ENCODE peak calls at places on chromosome 11, in eight cellular contexts. One of them, this sample, is unnamed.

GRCh38 chr11:111460340-111460739 is 51.8 kb downstream of the BTG4 start:
- DNase-seq in glomerular endothelial cell: no peak
- DNase-seq in mesendoderm: no peak
- DNase-seq in fibroblast of lung: no peak
- DNase-seq in stimulated activated CD4-positive, alpha-beta T cell treated with anti-CD3 and anti-CD28 coated beads, TNF-alpha, amount 100 ng/mL, for 48 hours: no peak
- DNase-seq in myocyte: no peak
- DNase-seq in neural progenitor cell: no peak
- DNase-seq in Ammon's horn: no peak
- DNase-seq in this sample: no peak

GRCh38 chr11:63564056-63564784 is 1.0 kb upstream of the PLAAT2 start:
- DNase-seq in glomerular endothelial cell: no peak
- DNase-seq in neural progenitor cell: no peak
- DNase-seq in fibroblast of lung: no peak
- DNase-seq in stimulated activated CD4-positive, alpha-beta T cell treated with anti-CD3 and anti-CD28 coated beads, TNF-alpha, amount 100 ng/mL, for 48 hours: no peak
- DNase-seq in myocyte: no peak
- DNase-seq in Ammon's horn: peak; percentile 73
- DNase-seq in mesendoderm: no peak
- DNase-seq in this sample: peak; percentile 90

GRCh38 chr11:22207162-22207561 is 14.3 kb downstream of the ANO5 start:
- DNase-seq in neural progenitor cell: no peak
- DNase-seq in mesendoderm: no peak
- DNase-seq in fibroblast of lung: no peak
- DNase-seq in Ammon's horn: no peak
- DNase-seq in myocyte: no peak
- DNase-seq in glomerular endothelial cell: no peak
- DNase-seq in stimulated activated CD4-positive, alpha-beta T cell treated with anti-CD3 and anti-CD28 coated beads, TNF-alpha, amount 100 ng/mL, for 48 hours: no peak
- DNase-seq in this sample: no peak

GRCh38 chr11:35101223-35101622 is 37.7 kb upstream of the CD44 start:
- DNase-seq in neural progenitor cell: no peak
- DNase-seq in fibroblast of lung: no peak
- DNase-seq in Ammon's horn: no peak
- DNase-seq in mesendoderm: no peak
- DNase-seq in myocyte: peak; percentile 14
- DNase-seq in stimulated activated CD4-positive, alpha-beta T cell treated with anti-CD3 and anti-CD28 coated beads, TNF-alpha, amount 100 ng/mL, for 48 hours: no peak
- DNase-seq in glomerular endothelial cell: no peak
- DNase-seq in this sample: no peak

GRCh38 chr11:120807414-120808150 is 216.3 kb upstream of the TBCEL start:
- DNase-seq in neural progenitor cell: no peak
- DNase-seq in mesendoderm: peak; percentile 88
- DNase-seq in Ammon's horn: no peak
- DNase-seq in fibroblast of lung: peak; percentile 96
- DNase-seq in myocyte: peak; percentile 36
- DNase-seq in stimulated activated CD4-positive, alpha-beta T cell treated with anti-CD3 and anti-CD28 coated beads, TNF-alpha, amount 100 ng/mL, for 48 hours: no peak
- DNase-seq in glomerular endothelial cell: peak; percentile 42
- DNase-seq in this sample: no peak

GRCh38 chr11:15941206-15941770 is 415.1 kb downstream of the SOX6 start:
- DNase-seq in mesendoderm: peak; percentile 70
- DNase-seq in neural progenitor cell: peak; percentile 62
- DNase-seq in glomerular endothelial cell: no peak
- DNase-seq in stimulated activated CD4-positive, alpha-beta T cell treated with anti-CD3 and anti-CD28 coated beads, TNF-alpha, amount 100 ng/mL, for 48 hours: no peak
- DNase-seq in myocyte: peak; percentile 53
- DNase-seq in fibroblast of lung: peak; percentile 50
- DNase-seq in Ammon's horn: no peak
- DNase-seq in this sample: no peak

GRCh38 chr11:72173291-72173690 is 18.6 kb upstream of the FOLR1 start:
- DNase-seq in neural progenitor cell: no peak
- DNase-seq in mesendoderm: no peak
- DNase-seq in Ammon's horn: no peak
- DNase-seq in stimulated activated CD4-positive, alpha-beta T cell treated with anti-CD3 and anti-CD28 coated beads, TNF-alpha, amount 100 ng/mL, for 48 hours: no peak
- DNase-seq in fibroblast of lung: no peak
- DNase-seq in glomerular endothelial cell: no peak
- DNase-seq in myocyte: no peak
- DNase-seq in this sample: no peak

GRCh38 chr11:124482362-124483147 is 37.1 kb upstream of the OR8B8 start:
- DNase-seq in fibroblast of lung: peak; percentile 6
- DNase-seq in neural progenitor cell: no peak
- DNase-seq in mesendoderm: peak; percentile 33
- DNase-seq in stimulated activated CD4-positive, alpha-beta T cell treated with anti-CD3 and anti-CD28 coated beads, TNF-alpha, amount 100 ng/mL, for 48 hours: no peak
- DNase-seq in glomerular endothelial cell: no peak
- DNase-seq in myocyte: no peak
- DNase-seq in Ammon's horn: no peak
- DNase-seq in this sample: no peak

GRCh38 chr11:124285610-124286344 is 28.0 kb downstream of the OR8D1 start:
- DNase-seq in myocyte: peak; percentile 8
- DNase-seq in neural progenitor cell: no peak
- DNase-seq in stimulated activated CD4-positive, alpha-beta T cell treated with anti-CD3 and anti-CD28 coated beads, TNF-alpha, amount 100 ng/mL, for 48 hours: no peak
- DNase-seq in Ammon's horn: no peak
- DNase-seq in mesendoderm: no peak
- DNase-seq in glomerular endothelial cell: peak; percentile 61
- DNase-seq in fibroblast of lung: peak; percentile 89
- DNase-seq in this sample: no peak

GRCh38 chr11:35798983-35799382 is 136.4 kb downstream of the TRIM44 start:
- DNase-seq in mesendoderm: no peak
- DNase-seq in glomerular endothelial cell: no peak
- DNase-seq in Ammon's horn: no peak
- DNase-seq in neural progenitor cell: no peak
- DNase-seq in myocyte: no peak
- DNase-seq in fibroblast of lung: no peak
- DNase-seq in stimulated activated CD4-positive, alpha-beta T cell treated with anti-CD3 and anti-CD28 coated beads, TNF-alpha, amount 100 ng/mL, for 48 hours: no peak
- DNase-seq in this sample: no peak

GRCh38 chr11:117179048-117179999 is 781 bp downstream of the SIDT2 start:
- DNase-seq in myocyte: peak; percentile 77
- DNase-seq in Ammon's horn: peak; percentile 43
- DNase-seq in neural progenitor cell: peak; percentile 34
- DNase-seq in mesendoderm: peak; percentile 38
- DNase-seq in stimulated activated CD4-positive, alpha-beta T cell treated with anti-CD3 and anti-CD28 coated beads, TNF-alpha, amount 100 ng/mL, for 48 hours: peak; percentile 36
- DNase-seq in glomerular endothelial cell: no peak
- DNase-seq in fibroblast of lung: peak; percentile 45
- DNase-seq in this sample: peak; percentile 26

GRCh38 chr11:68549789-68550484 is 89.4 kb downstream of the PPP6R3 start:
- DNase-seq in Ammon's horn: no peak
- DNase-seq in fibroblast of lung: peak; percentile 53
- DNase-seq in stimulated activated CD4-positive, alpha-beta T cell treated with anti-CD3 and anti-CD28 coated beads, TNF-alpha, amount 100 ng/mL, for 48 hours: no peak
- DNase-seq in neural progenitor cell: no peak
- DNase-seq in myocyte: no peak
- DNase-seq in glomerular endothelial cell: no peak
- DNase-seq in mesendoderm: no peak
- DNase-seq in this sample: no peak

GRCh38 chr11:105862736-105863367 is 159.2 kb downstream of the MSANTD4 start:
- DNase-seq in stimulated activated CD4-positive, alpha-beta T cell treated with anti-CD3 and anti-CD28 coated beads, TNF-alpha, amount 100 ng/mL, for 48 hours: no peak
- DNase-seq in glomerular endothelial cell: peak; percentile 42
- DNase-seq in neural progenitor cell: peak; percentile 61
- DNase-seq in myocyte: peak; percentile 61
- DNase-seq in Ammon's horn: peak; percentile 76
- DNase-seq in fibroblast of lung: peak; percentile 39
- DNase-seq in mesendoderm: peak; percentile 57
- DNase-seq in this sample: peak; percentile 60

GRCh38 chr11:117799634-117800033 is 2.6 kb upstream of the DSCAML1 start:
- DNase-seq in neural progenitor cell: no peak
- DNase-seq in fibroblast of lung: no peak
- DNase-seq in Ammon's horn: no peak
- DNase-seq in stimulated activated CD4-positive, alpha-beta T cell treated with anti-CD3 and anti-CD28 coated beads, TNF-alpha, amount 100 ng/mL, for 48 hours: no peak
- DNase-seq in mesendoderm: no peak
- DNase-seq in myocyte: no peak
- DNase-seq in glomerular endothelial cell: no peak
- DNase-seq in this sample: no peak

GRCh38 chr11:74570266-74571061 is 21.9 kb upstream of the POLD3 start:
- DNase-seq in mesendoderm: peak; percentile 64
- DNase-seq in myocyte: peak; percentile 42
- DNase-seq in Ammon's horn: peak; percentile 52
- DNase-seq in fibroblast of lung: peak; percentile 37
- DNase-seq in neural progenitor cell: peak; percentile 70
- DNase-seq in glomerular endothelial cell: peak; percentile 33
- DNase-seq in stimulated activated CD4-positive, alpha-beta T cell treated with anti-CD3 and anti-CD28 coated beads, TNF-alpha, amount 100 ng/mL, for 48 hours: no peak
- DNase-seq in this sample: peak; percentile 41

GRCh38 chr11:65588199-65589054 is 7.2 kb downstream of the KCNK7 start:
- DNase-seq in stimulated activated CD4-positive, alpha-beta T cell treated with anti-CD3 and anti-CD28 coated beads, TNF-alpha, amount 100 ng/mL, for 48 hours: peak; percentile 70
- DNase-seq in glomerular endothelial cell: no peak
- DNase-seq in mesendoderm: peak; percentile 80
- DNase-seq in neural progenitor cell: peak; percentile 76
- DNase-seq in myocyte: peak; percentile 86
- DNase-seq in Ammon's horn: no peak
- DNase-seq in fibroblast of lung: peak; percentile 29
- DNase-seq in this sample: peak; percentile 94

GRCh38 chr11:77473001-77473800 is 693 bp downstream of the PAK1 start:
- DNase-seq in glomerular endothelial cell: no peak
- DNase-seq in mesendoderm: peak; percentile 79
- DNase-seq in neural progenitor cell: peak; percentile 75
- DNase-seq in fibroblast of lung: peak; percentile 40
- DNase-seq in stimulated activated CD4-positive, alpha-beta T cell treated with anti-CD3 and anti-CD28 coated beads, TNF-alpha, amount 100 ng/mL, for 48 hours: peak; percentile 31
- DNase-seq in myocyte: peak; percentile 26
- DNase-seq in Ammon's horn: peak; percentile 40
- DNase-seq in this sample: peak; percentile 68

GRCh38 chr11:86800076-86800955 is at the start of gene PRSS23:
- DNase-seq in Ammon's horn: peak; percentile 35
- DNase-seq in glomerular endothelial cell: no peak
- DNase-seq in stimulated activated CD4-positive, alpha-beta T cell treated with anti-CD3 and anti-CD28 coated beads, TNF-alpha, amount 100 ng/mL, for 48 hours: no peak
- DNase-seq in myocyte: peak; percentile 75
- DNase-seq in fibroblast of lung: peak; percentile 66
- DNase-seq in mesendoderm: peak; percentile 68
- DNase-seq in neural progenitor cell: peak; percentile 92
- DNase-seq in this sample: peak; percentile 71

GRCh38 chr11:76700177-76701100 is 29.9 kb upstream of the LRRC32 start:
- DNase-seq in neural progenitor cell: no peak
- DNase-seq in fibroblast of lung: peak; percentile 93
- DNase-seq in Ammon's horn: no peak
- DNase-seq in glomerular endothelial cell: peak; percentile 72
- DNase-seq in myocyte: peak; percentile 83
- DNase-seq in mesendoderm: no peak
- DNase-seq in stimulated activated CD4-positive, alpha-beta T cell treated with anti-CD3 and anti-CD28 coated beads, TNF-alpha, amount 100 ng/mL, for 48 hours: no peak
- DNase-seq in this sample: no peak

GRCh38 chr11:120818097-120818496 is 205.8 kb upstream of the TBCEL start:
- DNase-seq in glomerular endothelial cell: no peak
- DNase-seq in myocyte: no peak
- DNase-seq in fibroblast of lung: no peak
- DNase-seq in Ammon's horn: no peak
- DNase-seq in neural progenitor cell: no peak
- DNase-seq in mesendoderm: no peak
- DNase-seq in stimulated activated CD4-positive, alpha-beta T cell treated with anti-CD3 and anti-CD28 coated beads, TNF-alpha, amount 100 ng/mL, for 48 hours: no peak
- DNase-seq in this sample: no peak

GRCh38 chr11:76783294-76783900 is at the start of gene TSKU:
- DNase-seq in fibroblast of lung: no peak
- DNase-seq in myocyte: no peak
- DNase-seq in mesendoderm: peak; percentile 90
- DNase-seq in glomerular endothelial cell: no peak
- DNase-seq in stimulated activated CD4-positive, alpha-beta T cell treated with anti-CD3 and anti-CD28 coated beads, TNF-alpha, amount 100 ng/mL, for 48 hours: no peak
- DNase-seq in neural progenitor cell: no peak
- DNase-seq in Ammon's horn: no peak
- DNase-seq in this sample: no peak

GRCh38 chr11:17224727-17225126 is 16.9 kb upstream of the PIK3C2A start:
- DNase-seq in myocyte: no peak
- DNase-seq in mesendoderm: peak; percentile 7
- DNase-seq in fibroblast of lung: no peak
- DNase-seq in neural progenitor cell: no peak
- DNase-seq in Ammon's horn: no peak
- DNase-seq in stimulated activated CD4-positive, alpha-beta T cell treated with anti-CD3 and anti-CD28 coated beads, TNF-alpha, amount 100 ng/mL, for 48 hours: no peak
- DNase-seq in glomerular endothelial cell: no peak
- DNase-seq in this sample: no peak

GRCh38 chr11:62538470-62539237 is 8.0 kb downstream of the AHNAK start:
- DNase-seq in Ammon's horn: no peak
- DNase-seq in glomerular endothelial cell: no peak
- DNase-seq in fibroblast of lung: no peak
- DNase-seq in stimulated activated CD4-positive, alpha-beta T cell treated with anti-CD3 and anti-CD28 coated beads, TNF-alpha, amount 100 ng/mL, for 48 hours: no peak
- DNase-seq in neural progenitor cell: no peak
- DNase-seq in mesendoderm: no peak
- DNase-seq in myocyte: no peak
- DNase-seq in this sample: peak; percentile 43

GRCh38 chr11:9626778-9627394 is 37.0 kb upstream of the SWAP70 start:
- DNase-seq in neural progenitor cell: peak; percentile 76
- DNase-seq in myocyte: peak; percentile 23
- DNase-seq in mesendoderm: peak; percentile 80
- DNase-seq in Ammon's horn: no peak
- DNase-seq in stimulated activated CD4-positive, alpha-beta T cell treated with anti-CD3 and anti-CD28 coated beads, TNF-alpha, amount 100 ng/mL, for 48 hours: no peak
- DNase-seq in glomerular endothelial cell: peak; percentile 80
- DNase-seq in fibroblast of lung: no peak
- DNase-seq in this sample: no peak

GRCh38 chr11:61004037-61004641 is 32.7 kb downstream of the CD6 start:
- DNase-seq in myocyte: no peak
- DNase-seq in stimulated activated CD4-positive, alpha-beta T cell treated with anti-CD3 and anti-CD28 coated beads, TNF-alpha, amount 100 ng/mL, for 48 hours: no peak
- DNase-seq in glomerular endothelial cell: no peak
- DNase-seq in neural progenitor cell: no peak
- DNase-seq in mesendoderm: no peak
- DNase-seq in Ammon's horn: peak; percentile 48
- DNase-seq in fibroblast of lung: peak; percentile 76
- DNase-seq in this sample: no peak

GRCh38 chr11:43832536-43832935 is 48.1 kb upstream of the ALKBH3 start:
- DNase-seq in myocyte: no peak
- DNase-seq in neural progenitor cell: no peak
- DNase-seq in fibroblast of lung: peak; percentile 5
- DNase-seq in stimulated activated CD4-positive, alpha-beta T cell treated with anti-CD3 and anti-CD28 coated beads, TNF-alpha, amount 100 ng/mL, for 48 hours: no peak
- DNase-seq in mesendoderm: no peak
- DNase-seq in glomerular endothelial cell: no peak
- DNase-seq in Ammon's horn: no peak
- DNase-seq in this sample: no peak

GRCh38 chr11:396948-397548 is 3.0 kb downstream of the PKP3 start:
- DNase-seq in glomerular endothelial cell: no peak
- DNase-seq in neural progenitor cell: no peak
- DNase-seq in myocyte: peak; percentile 76
- DNase-seq in stimulated activated CD4-positive, alpha-beta T cell treated with anti-CD3 and anti-CD28 coated beads, TNF-alpha, amount 100 ng/mL, for 48 hours: no peak
- DNase-seq in fibroblast of lung: peak; percentile 71
- DNase-seq in Ammon's horn: peak; percentile 53
- DNase-seq in mesendoderm: no peak
- DNase-seq in this sample: peak; percentile 55

GRCh38 chr11:41921991-41922390 is 462.5 kb upstream of the LRRC4C start:
- DNase-seq in myocyte: no peak
- DNase-seq in mesendoderm: peak; percentile 70
- DNase-seq in neural progenitor cell: peak; percentile 81
- DNase-seq in fibroblast of lung: no peak
- DNase-seq in Ammon's horn: no peak
- DNase-seq in glomerular endothelial cell: no peak
- DNase-seq in stimulated activated CD4-positive, alpha-beta T cell treated with anti-CD3 and anti-CD28 coated beads, TNF-alpha, amount 100 ng/mL, for 48 hours: no peak
- DNase-seq in this sample: no peak

This sample was measured in MM.1S.